ENCODE peak calls at places on chromosomes 13 and 19, in five cellular contexts. P, L, A, I and F are unnamed samples.
A peak's percentile ranks its signal among the peaks of the same experiment; 100 is the strongest.

GRCh38 chr19:13132471-13133166 is 14.6 kb downstream of the NACC1 start:
- DNase-seq in P (no peak), L (no peak), A (no peak), I (no peak), F (peak; percentile 47)

GRCh38 chr19:47232422-47233211 is 1.6 kb upstream of the BBC3 start:
- DNase-seq in P (peak; percentile 58), L (no peak), A (no peak), I (no peak), F (peak; percentile 80)

GRCh38 chr19:4393947-4394590 is 6.3 kb downstream of the SH3GL1 start:
- DNase-seq in P (no peak), L (no peak), A (no peak), I (no peak), F (no peak)

GRCh38 chr13:45659536-45659935 is 42.6 kb upstream of the CBY2 start:
- DNase-seq in P (no peak), L (no peak), A (no peak), I (no peak), F (no peak)

GRCh38 chr13:46684287-46685001 is 112.5 kb downstream of the ESD start:
- DNase-seq in P (no peak), L (no peak), A (no peak), I (no peak), F (no peak)

GRCh38 chr13:19069684-19070397 is 111.8 kb downstream of the TUBA3C start:
- DNase-seq in P (no peak), L (no peak), A (no peak), I (no peak), F (no peak)

GRCh38 chr13:42011601-42012401 is 36.6 kb upstream of the DGKH start:
- DNase-seq in P (no peak), L (no peak), A (no peak), I (no peak), F (no peak)

GRCh38 chr13:84192125-84192524 is 309.9 kb upstream of the SLITRK1 start:
- DNase-seq in P (peak; percentile 81), L (peak; percentile 92), A (no peak), I (no peak), F (no peak)

GRCh38 chr13:20331949-20332348 is 99.8 kb upstream of the GJB6 start:
- DNase-seq in P (no peak), L (no peak), A (no peak), I (no peak), F (no peak)

GRCh38 chr19:33459220-33459619 is 62.4 kb downstream of the PEPD start:
- DNase-seq in P (no peak), L (no peak), A (peak; percentile 17), I (peak; percentile 69), F (no peak)

GRCh38 chr13:112688560-112689497 is 1.0 kb upstream of the ATP11A start:
- DNase-seq in P (no peak), L (no peak), A (peak; percentile 25), I (no peak), F (no peak)

GRCh38 chr13:37602743-37603381 is 4.3 kb upstream of the POSTN start:
- DNase-seq in P (peak; percentile 14), L (no peak), A (peak; percentile 20), I (no peak), F (no peak)

GRCh38 chr19:55657004-55657747 is 2.3 kb downstream of the U2AF2 start:
- DNase-seq in P (no peak), L (no peak), A (no peak), I (no peak), F (no peak)

GRCh38 chr13:104111031-104111430 is 1044.8 kb upstream of the SLC10A2 start:
- DNase-seq in P (no peak), L (no peak), A (no peak), I (no peak), F (no peak)

GRCh38 chr13:78608705-78609463 is 5.5 kb upstream of the POU4F1 start:
- DNase-seq in P (no peak), L (no peak), A (no peak), I (peak; percentile 80), F (no peak)

GRCh38 chr19:12295191-12295590 is 508 bp upstream of the ZNF44 start:
- DNase-seq in P (no peak), L (no peak), A (no peak), I (no peak), F (no peak)

GRCh38 chr13:26406791-26407190 is 150.7 kb upstream of the WASF3 start:
- DNase-seq in P (no peak), L (no peak), A (no peak), I (no peak), F (no peak)

GRCh38 chr13:94186470-94186869 is 293.0 kb downstream of the DCT start:
- DNase-seq in P (no peak), L (no peak), A (no peak), I (no peak), F (no peak)

GRCh38 chr19:47267350-47267759 is 7.3 kb upstream of the INAFM1 start:
- DNase-seq in P (no peak), L (no peak), A (no peak), I (no peak), F (no peak)

GRCh38 chr19:52099497-52100138 is 4.1 kb upstream of the ZNF841 start:
- DNase-seq in P (peak; percentile 60), L (no peak), A (no peak), I (no peak), F (no peak)

GRCh38 chr19:49475995-49476880 is 2.2 kb downstream of the FLT3LG start:
- DNase-seq in P (no peak), L (no peak), A (no peak), I (peak; percentile 71), F (peak; percentile 42)

GRCh38 chr19:54204767-54205468 is 4.3 kb downstream of the RPS9 start:
- DNase-seq in P (no peak), L (no peak), A (no peak), I (no peak), F (no peak)

GRCh38 chr13:66171821-66172220 is 1058.3 kb downstream of the PCDH9 start:
- DNase-seq in P (no peak), L (no peak), A (no peak), I (peak; percentile 52), F (no peak)

GRCh38 chr13:59458908-59459579 is 704.7 kb downstream of the DIAPH3 start:
- DNase-seq in P (peak; percentile 42), L (peak; percentile 61), A (no peak), I (no peak), F (peak; percentile 3)

GRCh38 chr13:106182404-106182803 is 353.1 kb downstream of the EFNB2 start:
- DNase-seq in P (peak; percentile 96), L (peak; percentile 92), A (no peak), I (no peak), F (peak; percentile 88)

GRCh38 chr13:65468628-65469027 is 1761.5 kb downstream of the PCDH9 start:
- DNase-seq in P (peak; percentile 16), L (no peak), A (no peak), I (no peak), F (no peak)

GRCh38 chr19:37905936-37906867 is at the start of gene WDR87:
- DNase-seq in P (no peak), L (no peak), A (peak; percentile 79), I (peak; percentile 99), F (peak; percentile 41)

GRCh38 chr13:56861472-56861871 is 279.2 kb upstream of the PRR20A start:
- DNase-seq in P (no peak), L (no peak), A (no peak), I (no peak), F (no peak)

GRCh38 chr19:54209748-54210494 is 9.3 kb downstream of the RPS9 start:
- DNase-seq in P (peak; percentile 99), L (peak; percentile 89), A (peak; percentile 94), I (no peak), F (peak; percentile 98)

GRCh38 chr19:6930190-6930589 is 42.8 kb downstream of the ADGRE1 start:
- DNase-seq in P (no peak), L (no peak), A (no peak), I (no peak), F (no peak)

GRCh38 chr13:99176309-99177276 is 24.1 kb upstream of the UBAC2 start:
- DNase-seq in P (peak; percentile 59), L (no peak), A (peak; percentile 69), I (peak; percentile 78), F (peak; percentile 62)

GRCh38 chr19:11798391-11799296 is at the start of gene ZNF491:
- DNase-seq in P (no peak), L (peak; percentile 21), A (peak; percentile 94), I (peak; percentile 95), F (peak; percentile 92)

GRCh38 chr19:34313188-34313587 is 51.8 kb upstream of the GPI start:
- DNase-seq in P (peak; percentile 73), L (no peak), A (no peak), I (no peak), F (peak; percentile 46)

GRCh38 chr19:12777217-12778019 is 2.1 kb upstream of the HOOK2 start:
- DNase-seq in P (peak; percentile 53), L (no peak), A (peak; percentile 83), I (peak; percentile 90), F (peak; percentile 83)

GRCh38 chr19:45809643-45810159 is 5.4 kb downstream of the RSPH6A start:
- DNase-seq in P (peak; percentile 72), L (peak; percentile 45), A (peak; percentile 76), I (no peak), F (peak; percentile 43)

GRCh38 chr13:93522486-93522885 is 295.9 kb downstream of the GPC6 start:
- DNase-seq in P (no peak), L (no peak), A (no peak), I (no peak), F (no peak)

GRCh38 chr13:45040626-45041025 is 51.3 kb downstream of the GPALPP1 start:
- DNase-seq in P (peak; percentile 80), L (no peak), A (no peak), I (no peak), F (peak; percentile 42)